ENCODE peak calls at places on chromosomes 2 and 18, in six cellular contexts. One of them, this sample, is unnamed.

GRCh38 chr2:143110759-143111428 is 18.3 kb upstream of the ARHGAP15 start:
- DNase-seq in mucosa of descending colon: no peak
- DNase-seq in IMR-90: peak
- DNase-seq in cardiac muscle cell: peak
- DNase-seq in dorsolateral prefrontal cortex: no peak
- DNase-seq in spleen: peak
- DNase-seq in this sample: peak

GRCh38 chr2:240895656-240896388 is at the start of gene MAB21L4:
- DNase-seq in spleen: no peak
- DNase-seq in mucosa of descending colon: peak
- DNase-seq in IMR-90: no peak
- DNase-seq in cardiac muscle cell: no peak
- DNase-seq in dorsolateral prefrontal cortex: no peak
- DNase-seq in this sample: no peak

GRCh38 chr2:96396095-96396494 is 60.5 kb downstream of the NCAPH start:
- DNase-seq in dorsolateral prefrontal cortex: no peak
- DNase-seq in IMR-90: no peak
- DNase-seq in spleen: no peak
- DNase-seq in mucosa of descending colon: no peak
- DNase-seq in cardiac muscle cell: no peak
- DNase-seq in this sample: no peak

GRCh38 chr2:199230091-199230490 is 227.6 kb downstream of the SATB2 start:
- DNase-seq in mucosa of descending colon: no peak
- DNase-seq in cardiac muscle cell: no peak
- DNase-seq in spleen: no peak
- DNase-seq in IMR-90: peak
- DNase-seq in dorsolateral prefrontal cortex: no peak
- DNase-seq in this sample: peak

GRCh38 chr2:149601141-149601796 is 13.7 kb upstream of the MMADHC start:
- DNase-seq in dorsolateral prefrontal cortex: no peak
- DNase-seq in spleen: no peak
- DNase-seq in IMR-90: peak
- DNase-seq in mucosa of descending colon: no peak
- DNase-seq in cardiac muscle cell: no peak
- DNase-seq in this sample: peak

GRCh38 chr18:77068321-77068841 is 64.2 kb downstream of the MBP start:
- DNase-seq in cardiac muscle cell: no peak
- DNase-seq in dorsolateral prefrontal cortex: no peak
- DNase-seq in spleen: peak
- DNase-seq in IMR-90: peak
- DNase-seq in mucosa of descending colon: no peak
- DNase-seq in this sample: peak

GRCh38 chr18:53553030-53553429 is 671.4 kb downstream of the MBD2 start:
- DNase-seq in spleen: no peak
- DNase-seq in dorsolateral prefrontal cortex: no peak
- DNase-seq in cardiac muscle cell: no peak
- DNase-seq in IMR-90: no peak
- DNase-seq in mucosa of descending colon: no peak
- DNase-seq in this sample: no peak

GRCh38 chr2:173983414-173983871 is 18.3 kb upstream of the SP3 start:
- DNase-seq in mucosa of descending colon: no peak
- DNase-seq in spleen: no peak
- DNase-seq in dorsolateral prefrontal cortex: no peak
- DNase-seq in IMR-90: peak
- DNase-seq in cardiac muscle cell: no peak
- DNase-seq in this sample: peak

GRCh38 chr2:226979004-226979403 is 143.2 kb downstream of the RHBDD1 start:
- DNase-seq in spleen: no peak
- DNase-seq in cardiac muscle cell: no peak
- DNase-seq in dorsolateral prefrontal cortex: no peak
- DNase-seq in mucosa of descending colon: no peak
- DNase-seq in IMR-90: no peak
- DNase-seq in this sample: no peak

GRCh38 chr18:30280861-30281470 is 761.6 kb downstream of the DSC3 start:
- DNase-seq in cardiac muscle cell: peak
- DNase-seq in mucosa of descending colon: no peak
- DNase-seq in dorsolateral prefrontal cortex: no peak
- DNase-seq in IMR-90: peak
- DNase-seq in spleen: no peak
- DNase-seq in this sample: peak

GRCh38 chr2:177332041-177332991 is 60.3 kb upstream of the AGPS start:
- DNase-seq in mucosa of descending colon: no peak
- DNase-seq in IMR-90: peak
- DNase-seq in cardiac muscle cell: peak
- DNase-seq in dorsolateral prefrontal cortex: no peak
- DNase-seq in spleen: no peak
- DNase-seq in this sample: peak

GRCh38 chr18:45167631-45168225 is 447.5 kb upstream of the SLC14A2 start:
- DNase-seq in dorsolateral prefrontal cortex: no peak
- DNase-seq in mucosa of descending colon: no peak
- DNase-seq in IMR-90: peak
- DNase-seq in spleen: no peak
- DNase-seq in cardiac muscle cell: no peak
- DNase-seq in this sample: no peak

GRCh38 chr2:176164184-176164802 is 7.2 kb downstream of the HOXD3 start:
- DNase-seq in cardiac muscle cell: no peak
- DNase-seq in dorsolateral prefrontal cortex: no peak
- DNase-seq in IMR-90: no peak
- DNase-seq in spleen: no peak
- DNase-seq in mucosa of descending colon: no peak
- DNase-seq in this sample: no peak

GRCh38 chr2:201237486-201238241 is 22.7 kb upstream of the CASP8 start:
- DNase-seq in dorsolateral prefrontal cortex: no peak
- DNase-seq in spleen: no peak
- DNase-seq in IMR-90: no peak
- DNase-seq in cardiac muscle cell: no peak
- DNase-seq in mucosa of descending colon: no peak
- DNase-seq in this sample: no peak

GRCh38 chr18:10410472-10411300 is 43.7 kb upstream of the APCDD1 start:
- DNase-seq in IMR-90: no peak
- DNase-seq in spleen: no peak
- DNase-seq in dorsolateral prefrontal cortex: no peak
- DNase-seq in cardiac muscle cell: no peak
- DNase-seq in mucosa of descending colon: no peak
- DNase-seq in this sample: no peak

GRCh38 chr2:19706332-19706731 is 195.5 kb downstream of the TTC32 start:
- DNase-seq in mucosa of descending colon: no peak
- DNase-seq in IMR-90: no peak
- DNase-seq in dorsolateral prefrontal cortex: no peak
- DNase-seq in spleen: no peak
- DNase-seq in cardiac muscle cell: no peak
- DNase-seq in this sample: peak

GRCh38 chr18:68734311-68734710 is 19.4 kb upstream of the TMX3 start:
- DNase-seq in spleen: no peak
- DNase-seq in cardiac muscle cell: no peak
- DNase-seq in IMR-90: peak
- DNase-seq in dorsolateral prefrontal cortex: no peak
- DNase-seq in mucosa of descending colon: no peak
- DNase-seq in this sample: no peak
- H3K4me3 ChIP-seq in spleen: no peak
- H3K4me3 ChIP-seq in cardiac muscle cell: no peak
- H3K4me3 ChIP-seq in IMR-90: no peak
- H3K4me3 ChIP-seq in dorsolateral prefrontal cortex: no peak
- H3K4me3 ChIP-seq in mucosa of descending colon: no peak
- H3K4me3 ChIP-seq in this sample: no peak

GRCh38 chr2:238267884-238268680 is 20.3 kb downstream of the PER2 start:
- DNase-seq in dorsolateral prefrontal cortex: no peak
- DNase-seq in IMR-90: no peak
- DNase-seq in spleen: no peak
- DNase-seq in cardiac muscle cell: no peak
- DNase-seq in mucosa of descending colon: peak
- DNase-seq in this sample: no peak
- TF ChIP-seq CTCF in dorsolateral prefrontal cortex: no peak
- TF ChIP-seq CTCF in IMR-90: no peak
- TF ChIP-seq CTCF in spleen: no peak
- TF ChIP-seq CTCF in cardiac muscle cell: no peak
- TF ChIP-seq CTCF in mucosa of descending colon: no peak
- TF ChIP-seq CTCF in this sample: no peak

DNA sequence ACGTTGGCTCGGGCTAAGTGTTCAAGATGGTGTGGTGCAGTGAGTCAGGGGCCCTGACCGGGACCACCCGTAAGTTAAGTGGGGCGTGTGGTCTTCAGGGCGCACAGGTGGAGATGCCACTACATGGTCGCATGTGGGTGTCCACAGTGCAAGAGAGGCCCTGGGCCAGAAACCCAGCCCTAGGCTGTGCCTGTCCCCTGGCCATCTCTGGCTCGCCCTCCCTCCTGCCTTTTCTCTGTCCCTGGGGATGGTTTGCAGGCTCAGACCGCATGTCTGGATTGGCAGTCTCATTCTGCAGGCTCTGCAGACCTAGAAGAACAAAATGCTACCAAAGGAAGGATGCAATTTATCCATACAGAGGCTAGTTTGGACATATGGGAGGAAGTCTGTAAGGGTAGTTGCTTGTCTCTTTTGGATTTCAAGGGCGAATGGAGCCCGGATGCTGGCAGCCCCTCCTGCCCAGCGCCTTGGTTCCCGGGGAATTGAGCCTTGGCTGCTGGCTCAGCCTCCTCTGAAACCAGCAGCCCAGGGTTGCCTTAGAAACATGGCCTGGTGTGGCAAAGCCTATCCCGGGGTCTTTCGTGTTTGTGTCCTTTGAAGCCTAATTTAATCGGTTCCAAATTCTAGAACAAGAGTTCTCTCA is 417.5 kb upstream of the HS6ST1 start:
- DNase-seq in IMR-90: no peak
- DNase-seq in spleen: no peak
- DNase-seq in cardiac muscle cell: no peak
- DNase-seq in dorsolateral prefrontal cortex: no peak
- DNase-seq in mucosa of descending colon: no peak
- DNase-seq in this sample: no peak
- H3K4me3 ChIP-seq in IMR-90: no peak
- H3K4me3 ChIP-seq in spleen: peak
- H3K4me3 ChIP-seq in cardiac muscle cell: no peak
- H3K4me3 ChIP-seq in dorsolateral prefrontal cortex: peak
- H3K4me3 ChIP-seq in mucosa of descending colon: no peak
- H3K4me3 ChIP-seq in this sample: no peak

DNA sequence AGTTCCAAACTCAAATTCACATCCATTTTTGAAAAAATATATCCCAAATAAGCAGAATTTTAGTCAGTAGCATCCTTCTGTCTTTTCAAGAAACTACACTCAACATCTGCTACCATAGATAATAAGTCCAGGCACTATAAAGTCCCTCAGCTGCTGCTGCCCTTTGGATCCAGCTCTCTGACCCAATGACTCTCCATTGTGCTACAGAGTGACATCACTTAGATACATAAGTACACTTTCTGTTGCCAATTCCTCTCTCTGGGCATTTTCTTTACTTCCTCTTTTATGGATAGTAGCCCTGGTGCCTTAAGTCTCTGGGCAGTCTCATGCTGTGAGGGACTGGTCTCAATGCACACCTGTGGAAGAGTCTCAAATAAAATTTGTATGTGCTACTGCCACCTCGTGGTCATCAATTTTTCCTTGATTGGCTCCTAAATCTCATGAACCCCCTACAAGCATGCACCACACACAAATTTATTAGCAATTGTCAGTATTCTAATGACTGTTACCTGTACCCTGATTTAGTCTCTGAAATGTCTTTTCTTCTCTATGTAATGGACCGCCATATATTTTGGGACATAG is 219.2 kb downstream of the LRP1B start:
- DNase-seq in cardiac muscle cell: peak
- DNase-seq in mucosa of descending colon: no peak
- DNase-seq in spleen: no peak
- DNase-seq in dorsolateral prefrontal cortex: no peak
- DNase-seq in IMR-90: peak
- DNase-seq in this sample: peak
- TF ChIP-seq CTCF in cardiac muscle cell: peak
- TF ChIP-seq CTCF in mucosa of descending colon: no peak
- TF ChIP-seq CTCF in spleen: no peak
- TF ChIP-seq CTCF in dorsolateral prefrontal cortex: peak
- TF ChIP-seq CTCF in IMR-90: peak
- TF ChIP-seq CTCF in this sample: peak

DNA sequence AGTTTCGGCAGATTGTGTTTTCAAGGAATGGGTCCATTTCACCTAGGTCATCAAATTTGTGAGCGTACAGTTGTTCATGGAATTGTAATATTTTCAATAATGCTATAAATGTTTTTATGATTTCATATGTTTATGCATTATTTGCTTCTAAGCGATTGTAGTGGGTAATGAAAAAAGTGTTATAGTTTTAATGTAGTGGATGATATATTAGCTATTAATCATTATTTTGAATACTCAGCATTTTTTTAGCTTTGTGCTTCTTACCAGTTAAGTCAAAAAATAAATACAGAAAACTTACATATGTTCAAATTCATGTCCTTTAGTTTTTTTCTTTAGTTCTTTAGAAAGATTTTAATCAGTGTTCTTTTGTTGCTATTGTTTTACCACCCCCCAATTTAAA is 677.0 kb downstream of the STK39 start:
- DNase-seq in mucosa of descending colon: no peak
- DNase-seq in IMR-90: no peak
- DNase-seq in spleen: no peak
- DNase-seq in cardiac muscle cell: no peak
- DNase-seq in dorsolateral prefrontal cortex: no peak
- DNase-seq in this sample: no peak
- H3K4me3 ChIP-seq in mucosa of descending colon: no peak
- H3K4me3 ChIP-seq in IMR-90: no peak
- H3K4me3 ChIP-seq in spleen: no peak
- H3K4me3 ChIP-seq in cardiac muscle cell: no peak
- H3K4me3 ChIP-seq in dorsolateral prefrontal cortex: no peak
- H3K4me3 ChIP-seq in this sample: no peak